ENCODE peak calls at places on chromosomes 6 and 20, in nine cellular contexts. X is thyroid gland, S is OCI-LY7, I is breast epithelium, C is neural progenitor cell, O is fibroblast of lung, B is IMR-90, H is GM23248, J is mammary epithelial cell. T is an unnamed sample.

GRCh38 chr20:57476073-57476526 is 48.8 kb downstream of the CTCFL start:
- DNase-seq in O (no peak), H (no peak), X (no peak), I (no peak), J (no peak), C (no peak), S (peak; percentile 89), B (no peak), T (no peak)

GRCh38 chr6:42569102-42570028 is 5.5 kb downstream of the UBR2 start:
- DNase-seq in O (peak; percentile 97), J (peak; percentile 94), C (no peak), I (no peak), X (no peak), H (peak; percentile 92), B (peak; percentile 95), S (no peak), T (no peak)

GRCh38 chr6:44667226-44667625 is 279.7 kb downstream of the CDC5L start:
- DNase-seq in J (peak; percentile 42), O (peak; percentile 98), C (peak; percentile 40), I (no peak), B (peak; percentile 77), S (no peak), X (no peak), H (peak; percentile 94), T (no peak)

GRCh38 chr6:155314773-155315515 is 660 bp upstream of the TFB1M start:
- DNase-seq in B (peak; percentile 79), H (peak; percentile 88), X (peak; percentile 57), O (peak; percentile 80), J (peak; percentile 84), S (peak; percentile 88), C (no peak), I (no peak), T (peak; percentile 78)

GRCh38 chr6:4637691-4638433 is 138.3 kb upstream of the CDYL start:
- DNase-seq in O (peak; percentile 86), C (no peak), B (peak; percentile 93), J (peak; percentile 84), X (no peak), H (peak; percentile 86), S (no peak), I (no peak), T (no peak)

GRCh38 chr20:58219342-58219700 is 9.1 kb downstream of the ANKRD60 start:
- DNase-seq in B (peak; percentile 87), O (peak; percentile 29), C (no peak), S (no peak), X (no peak), H (peak; percentile 88), I (no peak), J (peak; percentile 56), T (no peak)

GRCh38 chr6:139972116-139972515 is 597.7 kb upstream of the CITED2 start:
- DNase-seq in O (no peak), I (no peak), B (no peak), J (no peak), H (no peak), S (no peak), X (no peak), C (no peak), T (no peak)

GRCh38 chr6:130183271-130184222 is 39.2 kb downstream of the SAMD3 start:
- DNase-seq in X (no peak), B (no peak), J (no peak), C (no peak), I (no peak), H (no peak), O (no peak), S (no peak), T (no peak)

GRCh38 chr6:161200610-161201201 is 73.2 kb downstream of the AGPAT4 start:
- DNase-seq in I (no peak), O (no peak), C (no peak), B (no peak), S (no peak), J (no peak), X (no peak), H (no peak), T (no peak)

DNA sequence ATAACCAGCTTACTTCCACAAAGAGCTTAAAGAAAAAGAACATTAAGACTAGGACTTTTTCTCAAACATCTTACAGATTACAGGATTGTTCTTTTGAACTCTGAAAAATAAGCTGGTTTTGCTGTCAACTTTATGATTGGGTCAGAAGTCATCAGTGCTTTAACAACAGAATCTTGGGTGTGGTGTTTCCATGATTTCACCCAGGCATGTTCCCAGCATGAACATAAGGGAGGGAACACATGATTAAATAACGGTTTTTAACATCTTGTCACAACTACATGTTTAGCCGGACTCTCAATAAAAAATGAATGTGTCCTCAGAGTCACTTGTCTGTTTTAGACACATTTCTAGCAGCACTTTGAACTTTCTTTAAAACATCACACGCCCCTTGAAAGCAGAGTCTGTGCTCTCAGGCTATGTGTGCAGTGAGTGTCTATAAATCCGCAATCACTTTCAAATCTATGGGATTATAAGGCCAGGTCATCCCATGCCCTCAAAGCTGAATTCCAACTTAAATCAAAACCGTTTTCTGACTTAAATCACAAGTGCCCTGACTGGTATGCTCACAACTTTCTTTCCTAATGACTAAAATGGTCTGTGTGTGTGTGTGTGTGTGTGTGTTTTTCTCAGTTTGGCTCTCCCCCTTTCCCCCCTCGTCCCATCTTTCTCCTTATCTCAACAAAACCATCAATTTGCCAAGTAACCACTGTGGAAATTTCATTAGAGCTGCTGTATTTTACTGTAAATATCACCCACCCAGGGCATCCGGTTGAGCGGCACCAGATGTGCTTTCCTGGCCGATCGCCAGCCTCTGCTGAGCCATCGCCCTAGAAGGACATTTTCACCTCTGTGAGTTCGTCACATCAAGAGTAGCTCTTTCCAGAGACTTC is 216.8 kb upstream of the DTNBP1 start:
- DNase-seq in I (no peak), S (peak; percentile 31), C (no peak), O (peak; percentile 48), X (peak; percentile 36), J (no peak), H (peak; percentile 86), B (peak; percentile 13), T (peak; percentile 79)
- H3K27ac ChIP-seq in I (no peak overlapping the region), S (no peak overlapping the region), C (no peak overlapping the region), O (no peak overlapping the region), X (no peak overlapping the region), J (no peak overlapping the region), H (no peak overlapping the region), B (no peak overlapping the region), T (no peak overlapping the region)

GRCh38 chr6:136181191-136181833 is 68.8 kb downstream of the MTFR2 start:
- DNase-seq in I (no peak), J (no peak), C (no peak), H (no peak), O (no peak), X (no peak), B (no peak), S (no peak), T (no peak)

GRCh38 chr6:136188492-136188891 is 61.6 kb downstream of the MTFR2 start:
- DNase-seq in X (no peak), I (no peak), B (no peak), S (no peak), J (no peak), H (no peak), O (no peak), C (peak; percentile 25), T (no peak)

GRCh38 chr6:136184738-136185137 is 65.4 kb downstream of the MTFR2 start:
- DNase-seq in C (no peak), S (peak; percentile 23), O (no peak), X (no peak), J (no peak), H (no peak), B (no peak), I (no peak), T (no peak)

GRCh38 chr6:136181858-136182257 is 68.3 kb downstream of the MTFR2 start:
- DNase-seq in B (no peak), S (no peak), C (no peak), H (no peak), O (no peak), I (no peak), J (no peak), X (no peak), T (no peak)

GRCh38 chr6:136186363-136186762 is 63.7 kb downstream of the MTFR2 start:
- DNase-seq in I (no peak), H (no peak), X (no peak), B (no peak), J (no peak), C (no peak), S (no peak), O (no peak), T (no peak)
- H3K9me3 ChIP-seq in I (no peaks in the 10 kb centered on the region), H (no peaks in the 10 kb centered on the region), X (no peaks in the 10 kb centered on the region), B (no peaks in the 10 kb centered on the region), J (no peaks in the 10 kb centered on the region), C (no peaks in the 10 kb centered on the region), S (no peaks in the 10 kb centered on the region), O (no peaks in the 10 kb centered on the region), T (no peaks in the 10 kb centered on the region)

GRCh38 chr20:42887281-42887680 is 302.4 kb downstream of the PTPRT start:
- DNase-seq in X (no peak), O (no peak), H (no peak), J (no peak), I (no peak), B (no peak), C (no peak), S (no peak), T (no peak)
- H3K27ac ChIP-seq in X (no peak overlapping the region), O (no peak overlapping the region), H (no peak overlapping the region), J (no peak overlapping the region), I (no peak overlapping the region), B (no peak overlapping the region), C (no peak overlapping the region), S (no peak overlapping the region), T (no peak overlapping the region)

DNA sequence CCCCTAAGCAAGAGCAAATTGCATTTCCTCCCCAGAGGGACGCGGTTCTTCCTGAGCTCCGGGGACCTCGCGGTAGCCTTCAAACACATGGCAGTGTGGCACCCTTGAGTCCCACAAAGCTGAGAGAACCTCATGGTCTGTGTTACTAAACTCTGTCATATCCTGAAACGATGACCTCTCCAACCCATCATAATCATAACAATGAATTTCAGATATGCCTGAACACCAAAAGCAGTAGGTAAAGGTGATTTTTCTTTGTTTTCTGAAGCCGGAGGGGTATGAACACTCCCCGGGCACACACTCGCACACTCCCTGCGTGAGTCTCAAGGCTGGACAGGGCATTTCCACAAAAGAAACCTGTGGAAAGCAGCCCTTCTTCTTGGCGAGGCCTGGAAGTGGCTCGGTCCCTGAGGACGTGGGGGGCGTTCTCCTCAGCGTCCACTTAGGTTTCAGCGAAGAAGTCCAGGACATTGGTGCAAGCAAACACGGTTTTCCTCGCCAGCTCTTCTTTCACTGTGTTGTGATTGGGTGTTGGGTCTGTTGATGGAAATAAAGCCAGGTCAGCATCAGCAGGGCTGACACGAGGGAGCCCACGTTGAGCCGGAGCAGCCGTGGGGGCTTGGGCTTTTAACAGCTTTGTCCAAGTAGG is 183.4 kb downstream of the ERMARD start:
- DNase-seq in B (no peak), X (no peak), O (no peak), S (no peak), C (no peak), I (no peak), H (no peak), J (no peak), T (no peak)
- H3K9me3 ChIP-seq in B (peaks cover 50% of the 10 kb centered on the region), X (no peaks in the 10 kb centered on the region), O (no peaks in the 10 kb centered on the region), S (no peaks in the 10 kb centered on the region), C (no peaks in the 10 kb centered on the region), I (no peaks in the 10 kb centered on the region), H (no peaks in the 10 kb centered on the region), J (no peaks in the 10 kb centered on the region), T (no peaks in the 10 kb centered on the region)